ENCODE peak calls at places on chromosomes 12 and 14, in seven cellular contexts. O is BE2C, H is aorta, E is right cardiac atrium, D is left lung, M is endothelial cell of umbilical vein, Z is upper lobe of right lung. L is an unnamed sample.

GRCh38 chr12:47947273-47947672 is 16.1 kb upstream of the TMEM106C start:
- DNase-seq in O (no peak), H (no peak), E (no peak), D (no peak), M (no peak), Z (no peak), L (no peak)

GRCh38 chr12:132807295-132808222 is 21.1 kb downstream of the GOLGA3 start:
- DNase-seq in O (no peak), H (no peak), E (peak; percentile 39), D (no peak), M (no peak), Z (no peak), L (no peak)

GRCh38 chr12:127145929-127146789 is 1120.8 kb upstream of the TMEM132C start:
- DNase-seq in O (peak; percentile 94), H (peak; percentile 89), E (peak; percentile 93), D (peak; percentile 69), M (no peak), Z (peak; percentile 88), L (peak; percentile 40)

GRCh38 chr12:115956674-115957073 is 320.8 kb downstream of the MED13L start:
- DNase-seq in O (no peak), H (no peak), E (no peak), D (no peak), M (no peak), Z (no peak), L (peak; percentile 12)

GRCh38 chr12:49741882-49742620 is 694 bp downstream of the TMBIM6 start:
- DNase-seq in O (peak; percentile 89), H (peak; percentile 96), E (peak; percentile 94), D (peak; percentile 90), M (peak; percentile 84), Z (peak; percentile 96), L (peak; percentile 92)

GRCh38 chr12:64525461-64526160 is 73.7 kb downstream of the TBK1 start:
- DNase-seq in O (no peak), H (no peak), E (no peak), D (no peak), M (no peak), Z (no peak), L (no peak)

GRCh38 chr14:70641548-70642312 is at the start of gene TTC9:
- DNase-seq in O (peak; percentile 25), H (peak; percentile 78), E (peak; percentile 67), D (no peak), M (no peak), Z (peak; percentile 76), L (no peak)

GRCh38 chr14:80784824-80785223 is 156.7 kb downstream of the CEP128 start:
- DNase-seq in O (no peak), H (no peak), E (no peak), D (no peak), M (no peak), Z (no peak), L (no peak)

GRCh38 chr14:44463386-44464004 is 43.6 kb downstream of the FSCB start:
- DNase-seq in O (no peak), H (no peak), E (no peak), D (no peak), M (no peak), Z (no peak), L (no peak)

GRCh38 chr12:13864081-13864673 is 117.2 kb downstream of the GRIN2B start:
- DNase-seq in O (peak; percentile 76), H (peak; percentile 90), E (peak; percentile 86), D (peak; percentile 70), M (peak; percentile 57), Z (peak; percentile 86), L (peak; percentile 56)

GRCh38 chr12:13027032-13027431 is 17.1 kb upstream of the FAM234B start:
- DNase-seq in O (no peak), H (no peak), E (no peak), D (no peak), M (no peak), Z (no peak), L (no peak)

GRCh38 chr12:95802482-95803264 is 12.1 kb upstream of the NTN4 start:
- DNase-seq in O (no peak), H (no peak), E (no peak), D (no peak), M (peak; percentile 85), Z (no peak), L (peak; percentile 99)

GRCh38 chr14:92637228-92637627 is 111.2 kb downstream of the LGMN start:
- DNase-seq in O (no peak), H (no peak), E (no peak), D (no peak), M (no peak), Z (no peak), L (no peak)

GRCh38 chr12:53299454-53300180 is at the start of gene MYG1:
- DNase-seq in O (peak; percentile 95), H (peak; percentile 96), E (peak; percentile 95), D (peak; percentile 91), M (peak; percentile 90), Z (peak; percentile 94), L (peak; percentile 65)

DNA sequence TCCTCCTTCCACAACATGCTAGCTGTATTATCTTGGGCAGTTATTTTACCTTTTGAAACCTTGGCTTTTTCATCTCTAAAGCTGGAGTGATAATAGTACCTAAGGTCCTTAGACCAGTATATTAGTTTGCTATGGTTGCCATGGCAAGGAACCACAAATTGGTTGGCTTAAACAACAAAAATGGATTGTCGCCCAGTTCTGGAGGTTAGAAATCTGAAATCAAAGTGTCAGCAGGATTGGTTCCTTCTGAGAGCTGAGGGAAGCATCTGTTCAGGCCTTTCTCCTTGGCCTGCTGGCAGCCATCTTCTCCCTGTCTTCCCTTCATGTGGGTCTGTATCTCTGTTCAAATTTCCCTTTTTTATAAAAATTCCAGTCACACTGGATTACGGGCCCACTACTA is 55.5 kb upstream of the SLC35F4 start:
- DNase-seq in O (no peak), H (no peak), E (no peak), D (no peak), M (no peak), Z (no peak), L (no peak)
- H3K27me3 ChIP-seq in O (no peaks in the 10 kb centered on the region), H (no peaks in the 10 kb centered on the region), E (no peaks in the 10 kb centered on the region), D (no peaks in the 10 kb centered on the region), M (no peaks in the 10 kb centered on the region), Z (no peaks in the 10 kb centered on the region), L (no peaks in the 10 kb centered on the region)

GRCh38 chr12:78866518-78866917 is 1.9 kb downstream of the SYT1 start:
- DNase-seq in O (no peak), H (no peak), E (no peak), D (no peak), M (no peak), Z (no peak), L (no peak)

GRCh38 chr12:78870539-78870938 is 6.0 kb downstream of the SYT1 start:
- DNase-seq in O (peak; percentile 19), H (no peak), E (no peak), D (no peak), M (no peak), Z (no peak), L (no peak)

GRCh38 chr12:78864483-78865296 is at the start of gene SYT1:
- DNase-seq in O (peak; percentile 97), H (peak; percentile 75), E (peak; percentile 54), D (peak; percentile 30), M (peak; percentile 77), Z (peak; percentile 51), L (peak; percentile 55)

GRCh38 chr12:78863482-78864427 is 819 bp upstream of the SYT1 start:
- DNase-seq in O (peak; percentile 83), H (peak; percentile 77), E (peak; percentile 62), D (peak; percentile 56), M (peak; percentile 66), Z (peak; percentile 73), L (peak; percentile 40)

GRCh38 chr12:78865297-78865955 is 852 bp downstream of the SYT1 start:
- DNase-seq in O (no peak), H (no peak), E (no peak), D (no peak), M (no peak), Z (no peak), L (no peak)
- H3K4me3 ChIP-seq in O (peak overlapping the region; percentile 90), H (no peak overlapping the region), E (no peak overlapping the region), D (peak overlapping the region; percentile 42), M (peak overlapping the region; percentile 91), Z (peak overlapping the region; percentile 44), L (no peak overlapping the region)

DNA sequence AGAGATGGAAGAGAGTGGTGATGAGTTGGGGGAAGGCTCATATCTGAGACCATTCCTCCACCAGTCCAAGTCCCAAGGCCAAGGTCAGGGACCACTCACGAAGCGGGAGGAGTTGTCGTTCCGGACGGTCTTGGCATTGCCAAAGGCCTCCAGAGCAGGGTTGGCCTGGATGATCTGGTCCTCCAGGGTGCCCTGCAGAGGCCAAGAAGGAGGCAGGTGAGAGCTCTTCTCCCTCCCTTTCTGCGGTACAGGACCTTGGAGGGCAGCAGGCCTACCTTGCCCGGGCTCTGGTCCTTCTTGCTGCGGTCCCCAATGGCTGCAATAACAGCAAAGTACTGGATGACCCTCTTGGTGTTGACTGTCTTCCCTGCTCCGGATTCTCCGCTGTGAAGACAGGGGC is 4.0 kb downstream of the MYH7 start:
- DNase-seq in O (no peak), H (peak; percentile 57), E (no peak), D (peak; percentile 10), M (no peak), Z (no peak), L (no peak)
- H3K27me3 ChIP-seq in O (no peaks in the 10 kb centered on the region), H (no peaks in the 10 kb centered on the region), E (no peaks in the 10 kb centered on the region), D (no peaks in the 10 kb centered on the region), M (no peaks in the 10 kb centered on the region), Z (no peaks in the 10 kb centered on the region), L (peaks cover 2% of the 10 kb centered on the region)

GRCh38 chr14:105411985-105412767 is 7.5 kb upstream of the MTA1 start:
- DNase-seq in O (no peak), H (no peak), E (peak; percentile 50), D (no peak), M (no peak), Z (no peak), L (no peak)

GRCh38 chr14:105410642-105411016 is 9.0 kb upstream of the MTA1 start:
- DNase-seq in O (no peak), H (no peak), E (no peak), D (no peak), M (no peak), Z (no peak), L (no peak)

GRCh38 chr14:105412768-105413541 is 6.7 kb upstream of the MTA1 start:
- DNase-seq in O (no peak), H (no peak), E (peak; percentile 51), D (no peak), M (no peak), Z (no peak), L (no peak)

GRCh38 chr14:105409379-105409778 is 10.2 kb upstream of the MTA1 start:
- DNase-seq in O (no peak), H (no peak), E (peak; percentile 38), D (no peak), M (no peak), Z (no peak), L (no peak)

DNA sequence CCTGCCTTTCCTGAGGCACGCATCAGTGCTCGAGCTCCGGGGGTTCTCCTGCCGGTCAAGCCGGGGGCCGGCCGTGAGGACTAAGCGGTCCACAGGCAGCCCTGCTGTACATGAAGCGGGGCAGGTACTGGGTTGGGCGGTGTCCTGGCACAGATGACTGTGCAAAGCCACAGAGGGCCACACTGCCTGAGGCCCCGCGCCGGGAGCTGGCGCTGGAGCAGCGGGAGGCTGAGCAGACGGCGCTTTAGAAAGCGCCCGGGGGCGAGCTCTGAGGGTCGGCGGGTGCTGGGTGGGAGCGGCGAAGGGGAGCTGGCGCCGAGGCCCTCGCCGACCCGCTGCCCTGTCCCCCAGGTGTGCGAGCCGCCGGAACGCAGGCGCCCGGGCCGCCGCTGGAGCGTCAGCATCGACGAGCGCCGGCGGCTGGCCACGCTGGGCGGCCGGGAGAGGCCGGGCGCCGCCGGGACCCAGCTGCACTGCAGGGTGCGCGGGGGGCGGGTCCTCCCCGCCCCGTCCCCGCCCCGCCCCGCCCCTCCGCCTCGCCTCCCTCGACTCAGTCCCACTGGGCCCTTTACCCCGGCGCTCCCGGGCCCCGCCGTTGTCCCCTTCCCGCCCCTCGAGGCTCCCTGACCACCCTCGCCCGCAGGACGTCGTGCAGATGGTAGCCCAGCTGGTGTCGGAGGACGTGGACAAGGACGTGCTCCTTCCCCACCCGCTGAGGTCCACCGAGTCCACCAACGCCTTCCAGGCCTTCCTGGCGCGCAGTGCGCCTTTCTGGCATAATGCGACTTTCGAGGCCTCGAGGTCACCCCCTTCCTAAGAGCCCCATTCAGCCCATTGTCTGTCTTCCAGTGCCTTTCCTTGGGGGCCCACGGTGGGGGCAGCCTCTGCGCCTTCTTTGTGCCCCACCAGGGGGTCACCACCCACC is 8.3 kb upstream of the MTA1 start:
- DNase-seq in O (peak; percentile 67), H (no peak), E (peak; percentile 77), D (no peak), M (peak; percentile 24), Z (peak; percentile 75), L (peak; percentile 29)
- H3K4me3 ChIP-seq in O (peak overlapping the region; percentile 28), H (no peak overlapping the region), E (peak overlapping the region; percentile 11), D (peak overlapping the region; percentile 26), M (no peak overlapping the region), Z (peak overlapping the region; percentile 37), L (peak overlapping the region; percentile 23)

L was measured in bronchial epithelial cell.